ENCODE peak calls at places on chromosomes 16 and 17, in ten cellular contexts. Q is kidney; P is tibial nerve; D is CD4-positive, alpha-beta T cell; V is heart right ventricle; U is K562; M is PC-3; R is colonic mucosa; Y is H9; I is dorsolateral prefrontal cortex. W is an unnamed sample.
A peak's percentile ranks its signal among the peaks of the same experiment; 100 is the strongest.

GRCh38 chr17:66373944-66374817 is 71.8 kb downstream of the PRKCA start:
- DNase-seq in I (no peak), Y (no peak), R (peak; percentile 40), V (peak; percentile 21), P (no peak), M (no peak), Q (peak; percentile 79), D (peak; percentile 41), U (peak; percentile 25), W (peak; percentile 64)

GRCh38 chr17:81162491-81162890 is 2.8 kb upstream of the PVALEF start:
- DNase-seq in U (no peak), P (no peak), Q (peak; percentile 59), Y (no peak), D (no peak), M (no peak), V (no peak), R (no peak), I (no peak), W (no peak)

GRCh38 chr17:7476951-7477350 is 2.5 kb downstream of the ZBTB4 start:
- DNase-seq in P (no peak), Q (peak; percentile 56), D (no peak), V (no peak), M (no peak), I (no peak), U (no peak), R (no peak), Y (no peak), W (no peak)

GRCh38 chr17:58391302-58391984 is 25.9 kb downstream of the RNF43 start:
- DNase-seq in R (peak; percentile 96), U (peak; percentile 44), V (peak; percentile 12), Q (peak; percentile 79), D (no peak), I (no peak), P (no peak), Y (no peak), M (peak; percentile 99), W (peak; percentile 70)

GRCh38 chr16:85897384-85897783 is 1.6 kb upstream of the IRF8 start:
- DNase-seq in U (no peak), P (no peak), I (no peak), D (no peak), M (no peak), Q (no peak), R (peak; percentile 20), Y (no peak), V (no peak), W (no peak)

GRCh38 chr17:54257440-54257839 is 434.7 kb downstream of the KIF2B start:
- DNase-seq in Y (no peak), I (no peak), D (no peak), M (no peak), V (no peak), P (no peak), R (no peak), Q (no peak), U (no peak), W (no peak)

GRCh38 chr16:81657731-81658130 is 121.4 kb upstream of the PLCG2 start:
- DNase-seq in R (no peak), Q (no peak), M (no peak), Y (no peak), D (no peak), P (peak; percentile 32), I (peak; percentile 11), V (no peak), U (no peak), W (peak; percentile 77)

GRCh38 chr16:2498531-2499253 is 15.1 kb upstream of the ATP6V0C start:
- DNase-seq in P (no peak), U (no peak), D (no peak), M (no peak), R (no peak), Q (peak; percentile 73), Y (no peak), V (no peak), I (peak; percentile 48), W (no peak)

GRCh38 chr17:4587803-4588202 is 3.5 kb downstream of the SMTNL2 start:
- DNase-seq in D (no peak), V (peak; percentile 64), R (no peak), Q (peak; percentile 56), I (no peak), Y (no peak), U (no peak), M (no peak), P (no peak), W (no peak)

GRCh38 chr17:4587195-4587594 is 2.9 kb downstream of the SMTNL2 start:
- DNase-seq in I (no peak), D (no peak), R (no peak), V (no peak), Y (no peak), P (no peak), Q (no peak), U (no peak), M (no peak), W (no peak)

GRCh38 chr17:4590981-4591453 is 6.7 kb downstream of the SMTNL2 start:
- DNase-seq in U (no peak), P (no peak), Y (no peak), I (no peak), V (no peak), R (no peak), Q (no peak), M (no peak), D (no peak), W (no peak)

GRCh38 chr17:4588391-4588790 is 4.1 kb downstream of the SMTNL2 start:
- DNase-seq in Q (peak; percentile 62), R (no peak), U (no peak), Y (no peak), P (no peak), D (no peak), M (no peak), I (no peak), V (no peak), W (no peak)

DNA sequence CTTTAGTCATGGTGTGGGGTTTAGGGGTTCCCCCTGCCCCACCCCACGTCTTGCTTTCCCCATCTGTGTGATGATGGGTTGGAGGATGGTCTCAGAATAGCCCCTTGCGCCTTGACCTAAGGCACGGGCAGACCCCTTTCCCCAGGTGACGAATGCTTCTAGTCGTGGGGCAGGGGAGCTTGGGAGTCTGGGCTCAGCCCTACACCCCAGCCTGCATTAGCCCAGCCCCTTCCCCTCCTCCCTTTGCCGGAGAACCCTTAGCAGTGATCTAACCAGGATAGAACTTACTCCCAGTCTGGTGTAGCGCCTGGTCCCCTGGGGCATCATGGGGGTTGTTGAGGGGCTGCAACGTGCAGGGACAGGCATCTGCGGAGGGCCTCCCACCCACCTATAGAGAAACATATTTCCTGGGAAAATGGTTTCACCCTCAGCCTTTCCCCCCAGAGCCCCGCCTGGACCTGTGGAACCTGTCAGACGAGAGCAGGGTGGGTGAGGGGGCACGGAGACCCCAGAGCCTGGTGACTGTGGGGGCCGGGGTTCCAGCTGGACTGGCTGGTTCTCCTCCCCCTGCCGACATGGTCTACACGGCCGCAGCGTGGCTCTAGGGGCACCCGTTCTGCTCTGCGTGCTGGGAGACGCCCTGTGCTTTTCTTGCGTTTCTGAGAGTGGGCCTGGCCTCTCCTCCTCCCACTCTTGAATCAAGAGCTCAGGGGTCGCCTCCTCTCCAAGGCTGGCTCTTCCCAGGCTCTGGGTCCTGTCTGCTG is 4.7 kb downstream of the SMTNL2 start:
- DNase-seq in M (no peak), R (no peak), Y (no peak), Q (peak; percentile 60), D (no peak), P (no peak), U (no peak), I (no peak), V (no peak), W (no peak)
- H3K27ac ChIP-seq in M (no peak overlapping the region), R (no peak overlapping the region), Y (no peak overlapping the region), Q (peak overlapping the region; percentile 36), D (no peak overlapping the region), P (no peak overlapping the region), U (no peak overlapping the region), I (no peak overlapping the region), V (no peak overlapping the region), W (no peak overlapping the region)

DNA sequence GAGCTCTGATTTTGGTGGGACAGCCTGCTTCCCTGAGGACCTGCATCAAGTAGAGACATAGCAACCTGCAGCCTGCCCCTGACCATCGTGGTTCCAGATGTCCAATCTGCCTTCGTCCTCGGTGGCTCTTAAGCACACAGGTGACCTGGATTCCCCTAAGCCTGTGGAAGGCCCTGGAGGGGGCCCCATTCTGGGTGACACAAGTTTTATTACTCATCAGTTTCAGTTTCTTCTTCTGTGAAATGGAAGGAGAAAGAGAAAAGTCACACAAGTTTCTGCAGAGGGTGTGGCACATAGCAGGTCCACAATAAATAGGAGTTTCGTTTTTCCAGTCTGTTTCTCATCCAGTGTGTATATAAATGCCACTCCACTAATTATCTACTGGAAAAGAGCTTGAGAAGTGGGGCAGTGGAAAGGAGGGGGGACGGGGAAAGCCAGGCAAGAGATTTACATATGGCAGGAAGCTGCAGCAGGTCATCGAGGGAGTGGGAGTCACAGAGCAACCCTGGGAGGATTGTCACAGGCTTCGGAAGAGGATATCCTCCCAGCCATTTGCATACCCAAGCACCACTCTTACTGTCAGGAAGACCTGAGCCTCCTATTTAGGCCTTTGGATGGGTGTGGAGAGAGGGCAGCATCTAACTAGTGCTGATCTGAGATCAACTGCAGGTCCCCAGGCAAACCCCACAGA is 10.0 kb upstream of the NOS2 start:
- DNase-seq in Q (no peak), I (no peak), M (no peak), P (no peak), V (no peak), U (no peak), D (no peak), Y (peak; percentile 54), R (no peak), W (no peak)
- H3K27ac ChIP-seq in Q (no peak overlapping the region), I (no peak overlapping the region), M (no peak overlapping the region), P (no peak overlapping the region), V (no peak overlapping the region), U (no peak overlapping the region), D (no peak overlapping the region), Y (no peak overlapping the region), R (peak overlapping the region; percentile 72), W (no peak overlapping the region)

GRCh38 chr16:89051521-89052166 is 42.0 kb upstream of the ACSF3 start:
- DNase-seq in I (no peak), P (no peak), U (no peak), D (no peak), Y (no peak), R (no peak), Q (peak; percentile 67), V (no peak), M (no peak), W (no peak)

GRCh38 chr16:89054261-89054661 is 39.4 kb upstream of the ACSF3 start:
- DNase-seq in I (no peak), M (no peak), R (peak; percentile 49), V (no peak), D (no peak), Q (no peak), U (no peak), Y (no peak), P (no peak), W (no peak)

GRCh38 chr16:89052191-89052787 is 41.4 kb upstream of the ACSF3 start:
- DNase-seq in U (no peak), V (no peak), D (no peak), Q (peak; percentile 71), I (peak; percentile 58), M (peak; percentile 37), R (no peak), P (no peak), Y (no peak), W (no peak)

GRCh38 chr16:89053725-89054029 is 40.0 kb upstream of the ACSF3 start:
- DNase-seq in D (no peak), P (no peak), Q (no peak), M (no peak), Y (no peak), V (no peak), I (no peak), U (no peak), R (no peak), W (no peak)

DNA sequence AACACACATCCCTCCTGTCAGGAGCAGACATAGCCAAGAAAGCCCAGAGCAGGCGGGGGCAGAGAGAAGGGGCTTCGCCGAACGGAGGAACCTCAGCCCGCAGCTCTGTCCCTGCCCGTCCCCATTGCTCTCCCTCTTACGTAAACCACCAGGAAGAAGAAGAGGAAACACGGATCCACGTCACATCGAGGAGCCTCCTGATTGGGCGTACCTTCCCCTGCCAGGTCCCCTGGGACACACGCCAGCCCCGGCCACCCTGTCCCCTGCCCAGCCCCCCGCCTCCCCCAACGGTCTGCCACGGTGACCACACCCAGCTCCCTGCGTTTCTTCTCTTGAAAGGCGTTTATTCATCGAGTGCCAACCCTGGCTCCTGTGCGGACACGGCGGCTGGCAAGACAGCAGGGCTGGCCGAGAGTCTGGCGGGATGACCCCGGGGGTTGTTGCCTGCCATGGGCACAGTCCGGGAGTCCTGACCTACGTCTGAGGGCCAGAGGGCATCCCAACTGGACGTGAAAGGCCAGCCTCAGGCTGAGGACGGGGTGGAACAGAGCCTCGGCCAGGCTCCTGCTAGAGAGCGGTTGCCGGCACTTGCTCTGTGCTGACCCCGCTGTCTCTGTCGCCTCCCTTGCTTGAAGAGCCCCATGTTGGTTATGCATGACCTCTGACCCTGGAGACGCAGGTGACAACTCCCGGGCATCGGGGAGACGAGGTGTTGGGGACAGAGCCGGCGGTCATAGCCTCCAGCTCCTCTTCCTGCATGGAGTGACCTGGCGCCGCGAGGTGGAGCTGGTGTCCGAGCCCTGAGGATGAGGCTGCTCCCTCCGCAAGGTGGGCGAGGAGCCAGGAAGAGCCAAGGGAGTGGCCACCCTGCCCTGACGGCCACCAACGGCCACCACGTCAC is 40.6 kb upstream of the ACSF3 start:
- DNase-seq in U (peak; percentile 76), I (peak; percentile 92), V (no peak), D (no peak), M (peak; percentile 82), Y (no peak), Q (peak; percentile 81), R (peak; percentile 68), P (no peak), W (no peak)
- H3K27ac ChIP-seq in U (no peak overlapping the region), I (no peak overlapping the region), V (no peak overlapping the region), D (no peak overlapping the region), M (peak overlapping the region; percentile 70), Y (no peak overlapping the region), Q (no peak overlapping the region), R (peak overlapping the region; percentile 66), P (no peak overlapping the region), W (no peak overlapping the region)

DNA sequence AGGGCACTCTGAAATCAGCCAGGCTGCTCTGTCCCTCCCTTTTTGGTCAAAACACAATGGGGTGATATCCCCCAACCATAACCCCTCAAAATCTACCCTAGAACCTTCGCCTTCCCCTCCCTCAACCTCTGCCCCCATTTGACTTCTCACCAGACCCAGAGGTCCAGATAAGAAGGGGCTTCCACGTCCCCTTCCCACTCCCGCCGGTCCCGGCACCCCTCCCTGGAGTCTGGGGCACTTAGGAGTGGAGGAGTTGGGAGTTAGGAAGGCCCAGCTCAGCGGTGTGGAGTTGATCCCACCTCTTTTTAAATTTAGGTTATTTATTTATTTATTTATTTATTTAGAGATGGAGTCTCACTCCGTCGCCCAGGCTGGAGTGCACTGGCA is 619 bp upstream of the TMEM92 start:
- DNase-seq in I (no peak), D (no peak), V (no peak), P (no peak), Q (peak; percentile 41), R (no peak), M (no peak), U (no peak), Y (no peak), W (no peak)
- H3K27ac ChIP-seq in I (no peak overlapping the region), D (no peak overlapping the region), V (no peak overlapping the region), P (peak overlapping the region; percentile 83), Q (no peak overlapping the region), R (no peak overlapping the region), M (no peak overlapping the region), U (no peak overlapping the region), Y (no peak overlapping the region), W (no peak overlapping the region)

W was measured in testis.